ENCODE peak calls at places on chromosomes 1 and 21, in eight cellular contexts. U is NCI-H524; W is activated T-cell treated with anti-CD3 and anti-CD28 coated beads, Interleukin-2, amount 50 U/mL, for 72 hours; M is brain microvascular endothelial cell; Q is H4; I is cardiac fibroblast; F is WTC11; X is skeletal muscle cell. S is an unnamed sample.

GRCh38 chr1:211118407-211119102 is 15.4 kb downstream of the KCNH1 start:
- DNase-seq in X (no peak), I (no peak), W (no peak), F (no peak), U (no peak), Q (no peak), M (no peak), S (no peak)

GRCh38 chr1:118304722-118305344 is 119.8 kb upstream of the SPAG17 start:
- DNase-seq in F (no peak), U (peak; percentile 16), Q (peak; percentile 21), M (peak; percentile 16), W (no peak), I (peak; percentile 10), X (no peak), S (no peak)

GRCh38 chr1:242033331-242033956 is 34.5 kb upstream of the MAP1LC3C start:
- DNase-seq in U (no peak), M (no peak), W (no peak), I (no peak), X (no peak), F (no peak), Q (no peak), S (no peak)

GRCh38 chr1:3219005-3219724 is 150.2 kb downstream of the PRDM16 start:
- DNase-seq in W (no peak), M (peak; percentile 19), Q (no peak), X (no peak), U (no peak), I (peak; percentile 6), F (no peak), S (no peak)

GRCh38 chr1:47448462-47449233 is 10.8 kb downstream of the FOXD2 start:
- DNase-seq in X (no peak), Q (no peak), U (no peak), W (no peak), I (no peak), M (no peak), F (no peak), S (no peak)

GRCh38 chr1:117044217-117044616 is 15.9 kb upstream of the TTF2 start:
- DNase-seq in W (no peak), U (no peak), I (no peak), Q (no peak), M (no peak), F (no peak), X (no peak), S (no peak)

GRCh38 chr21:37793660-37794059 is 122.6 kb downstream of the KCNJ6 start:
- DNase-seq in M (no peak), X (no peak), Q (peak; percentile 28), W (no peak), U (no peak), F (no peak), I (peak; percentile 62), S (no peak)

GRCh38 chr1:23178931-23179330 is 10.3 kb upstream of the LUZP1 start:
- DNase-seq in I (peak; percentile 53), U (no peak), X (no peak), M (peak; percentile 54), Q (no peak), F (no peak), W (no peak), S (no peak)

GRCh38 chr21:45970674-45971486 is 10.7 kb upstream of the COL6A1 start:
- DNase-seq in M (no peak), X (no peak), I (peak; percentile 53), Q (peak; percentile 49), U (peak; percentile 20), F (peak; percentile 81), W (peak; percentile 67), S (no peak)

GRCh38 chr1:213830371-213830770 is 157.4 kb upstream of the PROX1 start:
- DNase-seq in X (no peak), F (no peak), W (no peak), M (no peak), U (no peak), Q (no peak), I (no peak), S (no peak)

GRCh38 chr1:23344987-23345472 is 946 bp upstream of the HNRNPR start:
- DNase-seq in I (no peak), F (no peak), W (no peak), X (no peak), U (no peak), Q (no peak), M (no peak), S (no peak)

GRCh38 chr1:3312894-3313578 is 141.4 kb upstream of the ARHGEF16 start:
- DNase-seq in F (peak; percentile 49), U (no peak), W (peak; percentile 77), Q (peak; percentile 99), I (peak; percentile 94), X (peak; percentile 98), M (peak; percentile 99), S (peak; percentile 97)

GRCh38 chr1:53919675-53920066 is 25.7 kb downstream of the DIO1 start:
- DNase-seq in M (peak; percentile 21), X (no peak), Q (peak; percentile 51), F (no peak), W (no peak), I (peak; percentile 36), U (no peak), S (no peak)

GRCh38 chr21:38913120-38913975 is 107.6 kb downstream of the ETS2 start:
- DNase-seq in Q (peak; percentile 41), M (no peak), I (peak; percentile 50), F (peak; percentile 75), W (no peak), X (peak; percentile 76), U (no peak), S (no peak)

GRCh38 chr1:92442351-92442750 is 44.4 kb downstream of the GFI1 start:
- DNase-seq in U (no peak), Q (no peak), M (peak; percentile 0), F (no peak), I (no peak), W (no peak), X (no peak), S (no peak)

GRCh38 chr1:150683914-150684313 is 13.0 kb downstream of the GOLPH3L start:
- DNase-seq in U (no peak), F (no peak), I (no peak), Q (no peak), M (no peak), W (no peak), X (no peak), S (no peak)

GRCh38 chr1:213724640-213725536 is 262.9 kb upstream of the PROX1 start:
- DNase-seq in X (peak; percentile 2), W (no peak), F (no peak), U (no peak), I (peak; percentile 5), Q (peak; percentile 31), M (no peak), S (no peak)

S was measured in smooth muscle cell of the brain vasculature.